ENCODE peak calls at places on chromosomes 5 and 9, in six cellular contexts. U is GM23248, O is SJSA1, R is hepatocyte, K is A673, M is sigmoid colon. L is an unnamed sample. For H3K36me3, the result is how much of the 10 kb centered on the place peaks cover.

GRCh38 chr9:83477120-83477519 is 61.1 kb downstream of the FRMD3 start:
- DNase-seq in O (no peak), U (no peak), R (no peak), K (no peak), M (no peak), L (no peak)

GRCh38 chr5:180804129-180804601 is 1.6 kb upstream of the MGAT1 start:
- DNase-seq in R (no peak), O (peak), M (peak), K (no peak), U (no peak), L (no peak)

GRCh38 chr5:88679638-88680037 is 203.3 kb downstream of the MEF2C start:
- DNase-seq in O (no peak), M (no peak), U (no peak), R (no peak), K (no peak), L (no peak)

GRCh38 chr9:123883634-123884033 is 46.3 kb downstream of the DENND1A start:
- DNase-seq in M (no peak), O (no peak), U (peak), R (no peak), K (no peak), L (no peak)

GRCh38 chr5:137619191-137619870 is 116.6 kb downstream of the KLHL3 start:
- DNase-seq in R (no peak), M (peak), O (peak), U (peak), K (peak), L (no peak)

GRCh38 chr5:150510460-150511263 is 2.7 kb downstream of the NDST1 start:
- DNase-seq in O (no peak), R (peak), K (no peak), M (no peak), U (peak), L (no peak)

GRCh38 chr5:1512541-1513291 is 11.0 kb downstream of the LPCAT1 start:
- DNase-seq in K (no peak), U (no peak), O (peak), R (no peak), M (peak), L (no peak)

GRCh38 chr5:155250601-155251000 is 237.0 kb downstream of the KIF4B start:
- DNase-seq in K (peak), O (no peak), R (no peak), M (no peak), U (no peak), L (no peak)

GRCh38 chr5:132313961-132314432 is 19.8 kb downstream of the SLC22A4 start:
- DNase-seq in O (no peak), R (no peak), U (no peak), K (no peak), M (no peak), L (no peak)

GRCh38 chr9:82548030-82548429 is 514.9 kb downstream of the RASEF start:
- DNase-seq in K (no peak), U (no peak), O (no peak), R (no peak), M (no peak), L (no peak)

GRCh38 chr9:4796988-4797956 is 4.5 kb downstream of the RCL1 start:
- DNase-seq in R (peak), U (peak), O (no peak), M (no peak), K (peak), L (no peak)

GRCh38 chr5:159458217-159458711 is 128.0 kb upstream of the IL12B start:
- DNase-seq in R (no peak), K (no peak), O (peak), M (no peak), U (no peak), L (no peak)

GRCh38 chr9:124786881-124787573 is 10.1 kb downstream of the OLFML2A start:
- DNase-seq in O (peak), R (no peak), M (peak), U (no peak), K (no peak), L (no peak)

GRCh38 chr5:91443028-91443427 is 59.9 kb upstream of the ARRDC3 start:
- DNase-seq in U (peak), K (no peak), O (no peak), R (no peak), M (no peak), L (no peak)

GRCh38 chr5:149549461-149550266 is 1.6 kb downstream of the CSNK1A1 start:
- DNase-seq in R (peak), M (no peak), K (peak), U (peak), O (no peak), L (no peak)

GRCh38 chr5:141650851-141651727 is at the start of gene FCHSD1:
- DNase-seq in K (peak), M (peak), R (peak), O (peak), U (peak), L (no peak)

GRCh38 chr5:57753446-57753845 is 270.8 kb upstream of the ACTBL2 start:
- DNase-seq in M (no peak), O (no peak), U (no peak), R (no peak), K (no peak), L (no peak)

GRCh38 chr5:63049935-63050334 is 471.3 kb downstream of the LRRC70 start:
- DNase-seq in U (no peak), K (no peak), R (no peak), M (no peak), O (no peak), L (no peak)

GRCh38 chr5:322281-322941 is 897 bp downstream of the AHRR start:
- DNase-seq in K (no peak), R (no peak), O (no peak), U (peak), M (no peak), L (no peak)

GRCh38 chr5:71767661-71768060 is 48.6 kb downstream of the CARTPT start:
- DNase-seq in U (peak), R (no peak), M (no peak), O (no peak), K (no peak), L (no peak)

GRCh38 chr5:1006656-1007071 is 1.9 kb upstream of the NKD2 start:
- DNase-seq in R (no peak), K (no peak), U (no peak), O (peak), M (peak), L (no peak)

GRCh38 chr9:88776717-88777497 is 214.4 kb upstream of the S1PR3 start:
- DNase-seq in K (no peak), R (no peak), U (peak), M (no peak), O (peak), L (no peak)

GRCh38 chr5:56409331-56410190 is 176.4 kb upstream of the ANKRD55 start:
- DNase-seq in O (no peak), K (peak), M (no peak), U (peak), R (peak), L (no peak)

GRCh38 chr9:120350596-120350995 is 229.4 kb downstream of the CDK5RAP2 start:
- DNase-seq in K (no peak), U (peak), R (no peak), O (no peak), M (no peak), L (no peak)

GRCh38 chr9:5899292-5899691 is 8.6 kb downstream of the MLANA start:
- DNase-seq in K (peak), M (no peak), O (no peak), U (no peak), R (no peak), L (no peak)

GRCh38 chr9:336039-336438 is 121.4 kb downstream of the DOCK8 start:
- DNase-seq in O (no peak), K (no peak), U (no peak), M (no peak), R (no peak), L (no peak)

GRCh38 chr9:107367727-107368502 is 84.8 kb downstream of the RAD23B start:
- DNase-seq in O (no peak), K (no peak), U (no peak), R (no peak), M (no peak), L (no peak)

GRCh38 chr9:13520069-13520468 is 240.6 kb upstream of the MPDZ start:
- DNase-seq in M (no peak), R (no peak), K (no peak), O (no peak), U (no peak), L (no peak)

GRCh38 chr9:87694236-87694755 is 31.6 kb upstream of the CTSL start:
- DNase-seq in R (no peak), O (no peak), M (no peak), K (no peak), U (no peak), L (no peak)

GRCh38 chr5:10866913-10867312 is 105.9 kb upstream of the DAP start:
- DNase-seq in O (no peak), R (no peak), M (no peak), K (no peak), U (no peak), L (no peak)

GRCh38 chr9:69647804-69648203 is 24.4 kb downstream of the APBA1 start:
- DNase-seq in U (no peak), R (no peak), O (no peak), M (no peak), K (no peak), L (no peak)

GRCh38 chr5:98794414-98795080 is 21.1 kb downstream of the RGMB start:
- DNase-seq in K (peak), R (no peak), U (peak), M (no peak), O (no peak), L (no peak)

GRCh38 chr5:81779125-81779934 is 28.4 kb upstream of the SSBP2 start:
- DNase-seq in K (no peak), O (peak), U (peak), M (peak), R (no peak), L (no peak)

DNA sequence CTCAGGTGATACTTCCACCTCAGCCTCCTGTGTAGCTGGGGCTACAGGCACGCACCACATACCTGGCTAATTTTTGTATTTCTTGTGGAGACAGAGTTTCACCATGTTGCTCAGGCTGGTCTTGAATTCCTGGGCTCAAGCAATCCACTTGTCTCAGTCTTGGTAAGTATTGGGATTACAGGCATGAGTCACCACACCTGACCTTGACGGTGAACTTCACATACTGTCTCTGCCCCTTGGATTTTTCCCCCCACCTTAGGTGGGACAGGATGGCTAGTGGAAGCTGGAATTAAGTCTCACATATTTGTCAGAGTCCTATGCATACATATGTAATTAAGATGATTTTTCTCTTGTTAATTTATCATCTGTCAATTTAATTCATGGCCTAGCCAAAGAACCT is 20.9 kb upstream of the RFK start:
- DNase-seq in K (no peak), R (no peak), U (no peak), O (no peak), M (no peak), L (no peak)
- H3K27ac ChIP-seq in K (no peak), R (no peak), U (no peak), O (no peak), M (no peak), L (no peak)

GRCh38 chr5:135139397-135140134 is 105.5 kb upstream of the PITX1 start:
- DNase-seq in R (peak), O (no peak), M (peak), K (peak), U (peak), L (peak)

GRCh38 chr5:135138116-135138850 is 104.3 kb upstream of the PITX1 start:
- DNase-seq in U (peak), M (no peak), O (no peak), R (peak), K (no peak), L (no peak)

GRCh38 chr5:135137146-135137915 is 103.3 kb upstream of the PITX1 start:
- DNase-seq in U (no peak), M (no peak), K (no peak), O (peak), R (no peak), L (no peak)

GRCh38 chr5:135141303-135142268 is 107.6 kb upstream of the PITX1 start:
- DNase-seq in U (peak), R (peak), M (no peak), K (no peak), O (no peak), L (no peak)

GRCh38 chr5:135140805-135141204 is 106.8 kb upstream of the PITX1 start:
- DNase-seq in R (peak), K (no peak), O (no peak), M (peak), U (peak), L (no peak)
- H3K36me3 ChIP-seq in R (under half), K (under half), O (under half), M (under half), U (under half), L (under half)

DNA sequence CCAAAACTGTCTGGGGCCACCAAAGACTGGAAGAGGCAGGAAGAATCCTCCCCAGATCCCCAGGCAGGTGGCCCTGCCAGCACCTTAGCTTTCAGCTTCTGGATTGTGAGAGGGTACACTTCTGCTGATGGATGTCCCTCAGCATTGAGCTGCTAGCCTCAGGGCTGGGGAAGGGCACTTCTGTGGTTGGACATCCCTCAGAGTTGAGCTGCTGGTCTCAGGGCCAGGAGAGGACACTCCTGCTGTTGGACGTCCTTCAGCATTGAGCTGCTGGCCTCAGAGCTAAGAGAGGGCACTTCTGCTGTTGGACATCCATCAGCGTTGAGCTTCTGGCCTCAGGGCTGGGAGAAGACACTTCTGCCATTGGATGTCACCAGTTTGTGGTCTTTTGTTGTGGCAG is 83.8 kb upstream of the FCN1 start:
- DNase-seq in U (no peak), M (no peak), O (no peak), R (no peak), K (no peak), L (no peak)
- H3K27ac ChIP-seq in U (no peak), M (no peak), O (no peak), R (no peak), K (no peak), L (no peak)

GRCh38 chr9:132293145-132293721 is 61.6 kb downstream of the SETX start:
- DNase-seq in U (no peak), M (no peak), R (no peak), K (no peak), O (no peak), L (no peak)
- H3K36me3 ChIP-seq in U (under half), M (half or more), R (under half), K (half or more), O (half or more), L (half or more)

GRCh38 chr9:94948567-94949235 is 222.2 kb downstream of the AOPEP start:
- DNase-seq in U (peak), R (no peak), K (no peak), O (no peak), M (no peak), L (no peak)
- H3K27ac ChIP-seq in U (peak), R (no peak), K (no peak), O (no peak), M (peak), L (no peak)

DNA sequence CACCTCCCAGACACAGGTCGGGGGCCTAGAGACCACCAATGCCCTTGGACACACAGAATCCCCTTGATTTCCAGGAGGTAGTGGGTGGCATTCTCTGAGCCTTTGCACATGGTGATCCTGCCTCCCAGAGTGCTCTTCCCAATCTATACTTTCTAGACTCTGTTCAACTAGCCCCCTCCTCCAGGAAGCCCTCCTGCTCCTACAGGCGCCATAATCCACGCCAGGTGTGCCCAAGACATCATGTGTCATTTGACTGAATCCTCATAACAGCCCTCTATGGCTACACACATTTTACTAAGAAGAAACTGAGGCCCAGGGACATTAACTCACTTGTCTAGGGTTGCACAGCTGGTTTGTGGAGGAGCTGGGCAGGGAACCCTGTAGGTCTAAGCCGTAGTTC is 7.1 kb downstream of the BBLN start:
- DNase-seq in K (no peak), R (no peak), U (no peak), O (no peak), M (no peak), L (no peak)
- H3K36me3 ChIP-seq in K (under half), R (under half), U (under half), O (half or more), M (half or more), L (under half)

GRCh38 chr5:175282611-175283225 is 161.3 kb downstream of the DRD1 start:
- DNase-seq in R (peak), K (no peak), U (no peak), O (no peak), M (no peak), L (no peak)

GRCh38 chr5:175281257-175281656 is 162.7 kb downstream of the DRD1 start:
- DNase-seq in U (no peak), M (no peak), K (no peak), O (no peak), R (no peak), L (no peak)

GRCh38 chr5:175281714-175282113 is 162.3 kb downstream of the DRD1 start:
- DNase-seq in M (no peak), K (no peak), U (no peak), R (no peak), O (no peak), L (no peak)

GRCh38 chr5:175275748-175276147 is 168.2 kb downstream of the DRD1 start:
- DNase-seq in M (no peak), O (no peak), K (no peak), R (no peak), U (no peak), L (no peak)

GRCh38 chr5:175279506-175279905 is 164.5 kb downstream of the DRD1 start:
- DNase-seq in M (no peak), U (no peak), K (no peak), O (no peak), R (no peak), L (no peak)
- H3K27ac ChIP-seq in M (no peak), U (no peak), K (no peak), O (no peak), R (no peak), L (no peak)

GRCh38 chr9:136444102-136444501 is 4.5 kb upstream of the INPP5E start:
- DNase-seq in U (no peak), K (no peak), M (no peak), O (no peak), R (no peak), L (no peak)

GRCh38 chr9:136443687-136444086 is 4.0 kb upstream of the INPP5E start:
- DNase-seq in U (no peak), R (no peak), M (no peak), O (no peak), K (no peak), L (no peak)

GRCh38 chr9:136445799-136446198 is 6.2 kb upstream of the INPP5E start:
- DNase-seq in O (no peak), K (no peak), M (no peak), R (no peak), U (no peak), L (no peak)

GRCh38 chr9:136448655-136449054 is 9.0 kb upstream of the INPP5E start:
- DNase-seq in M (no peak), U (no peak), O (no peak), R (no peak), K (no peak), L (no peak)

DNA sequence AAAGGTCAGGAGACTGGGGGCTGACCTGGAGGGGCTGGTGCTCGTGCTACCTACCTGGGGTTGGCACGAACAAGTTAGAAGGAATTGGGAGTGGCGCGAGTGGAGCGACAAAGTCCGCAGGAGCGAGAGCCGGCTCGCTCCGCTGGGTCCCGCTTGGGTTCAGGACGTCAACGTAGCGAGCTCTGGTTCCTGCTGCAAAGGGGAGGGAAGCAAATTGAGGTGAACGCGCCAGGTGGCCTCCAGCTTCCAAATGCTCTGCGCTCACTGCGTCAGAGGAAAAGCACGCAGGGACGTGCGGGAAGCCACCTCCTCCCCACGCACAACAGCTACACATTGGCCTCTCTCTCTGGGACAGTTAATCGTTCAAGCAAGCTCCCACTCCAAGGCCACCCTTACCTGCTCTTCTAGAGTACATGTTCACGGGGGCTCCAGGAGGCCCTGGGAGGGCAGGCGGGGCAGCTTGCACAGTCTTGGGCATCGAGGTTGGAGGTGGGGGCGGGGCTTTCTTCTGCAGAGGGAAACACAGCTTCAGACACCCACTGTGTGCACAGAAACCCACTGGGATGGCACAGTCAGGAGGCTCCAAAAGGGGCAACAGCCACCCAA is 7.6 kb upstream of the INPP5E start:
- DNase-seq in U (no peak), K (no peak), O (no peak), M (no peak), R (no peak), L (no peak)
- H3K36me3 ChIP-seq in U (under half), K (half or more), O (half or more), M (half or more), R (under half), L (half or more)